ENCODE peak calls at places on chromosomes 16 and 17, in five cellular contexts. One of them, this sample, is unnamed.
A peak's percentile ranks its signal among the peaks of the same experiment; 100 is the strongest.

GRCh38 chr16:24005577-24005976 is 169.8 kb downstream of the PRKCB start:
- DNase-seq in WERI-Rb-1: no peak
- DNase-seq in neuronal stem cell: no peak
- DNase-seq in tibial artery: no peak
- DNase-seq in thyroid gland: no peak
- DNase-seq in this sample: no peak

GRCh38 chr17:63946440-63947363 is 14.6 kb upstream of the CD79B start:
- DNase-seq in thyroid gland: peak; percentile 56
- DNase-seq in WERI-Rb-1: peak; percentile 80
- DNase-seq in neuronal stem cell: peak; percentile 44
- DNase-seq in tibial artery: no peak
- DNase-seq in this sample: no peak

GRCh38 chr17:2412561-2413021 is 11.7 kb upstream of the MNT start:
- DNase-seq in thyroid gland: no peak
- DNase-seq in tibial artery: peak; percentile 41
- DNase-seq in WERI-Rb-1: no peak
- DNase-seq in neuronal stem cell: no peak
- DNase-seq in this sample: no peak

GRCh38 chr17:35627417-35627816 is 40.3 kb downstream of the AP2B1 start:
- DNase-seq in tibial artery: no peak
- DNase-seq in neuronal stem cell: no peak
- DNase-seq in thyroid gland: no peak
- DNase-seq in WERI-Rb-1: no peak
- DNase-seq in this sample: no peak

GRCh38 chr17:72417627-72418026 is 296.8 kb downstream of the SOX9 start:
- DNase-seq in neuronal stem cell: no peak
- DNase-seq in WERI-Rb-1: no peak
- DNase-seq in tibial artery: no peak
- DNase-seq in thyroid gland: no peak
- DNase-seq in this sample: no peak

GRCh38 chr17:33874617-33875060 is 380.4 kb upstream of the CCL2 start:
- DNase-seq in thyroid gland: no peak
- DNase-seq in neuronal stem cell: no peak
- DNase-seq in WERI-Rb-1: no peak
- DNase-seq in tibial artery: peak; percentile 42
- DNase-seq in this sample: no peak

GRCh38 chr16:72203401-72203800 is 31.4 kb upstream of the PMFBP1 start:
- DNase-seq in neuronal stem cell: no peak
- DNase-seq in thyroid gland: no peak
- DNase-seq in WERI-Rb-1: no peak
- DNase-seq in tibial artery: peak; percentile 47
- DNase-seq in this sample: peak; percentile 73

GRCh38 chr16:77499373-77500285 is 64.8 kb upstream of the ADAMTS18 start:
- DNase-seq in neuronal stem cell: no peak
- DNase-seq in WERI-Rb-1: no peak
- DNase-seq in thyroid gland: no peak
- DNase-seq in tibial artery: peak; percentile 62
- DNase-seq in this sample: no peak

GRCh38 chr17:80352216-80352895 is 62.6 kb upstream of the ENDOV start:
- DNase-seq in neuronal stem cell: no peak
- DNase-seq in tibial artery: peak; percentile 10
- DNase-seq in WERI-Rb-1: no peak
- DNase-seq in thyroid gland: no peak
- DNase-seq in this sample: no peak

GRCh38 chr16:23435500-23435899 is 17.5 kb downstream of the COG7 start:
- DNase-seq in neuronal stem cell: peak; percentile 61
- DNase-seq in tibial artery: peak; percentile 39
- DNase-seq in WERI-Rb-1: peak; percentile 77
- DNase-seq in thyroid gland: peak; percentile 71
- DNase-seq in this sample: peak; percentile 73

GRCh38 chr17:79621151-79621940 is 10.5 kb upstream of the RBFOX3 start:
- DNase-seq in WERI-Rb-1: peak; percentile 15
- DNase-seq in neuronal stem cell: no peak
- DNase-seq in tibial artery: peak; percentile 3
- DNase-seq in thyroid gland: no peak
- DNase-seq in this sample: peak; percentile 10

GRCh38 chr17:59435238-59435637 is 103.8 kb downstream of the YPEL2 start:
- DNase-seq in WERI-Rb-1: no peak
- DNase-seq in neuronal stem cell: no peak
- DNase-seq in thyroid gland: no peak
- DNase-seq in tibial artery: no peak
- DNase-seq in this sample: no peak

GRCh38 chr17:50149425-50150353 is 788 bp downstream of the PPP1R9B start:
- DNase-seq in thyroid gland: peak; percentile 67
- DNase-seq in tibial artery: no peak
- DNase-seq in neuronal stem cell: no peak
- DNase-seq in WERI-Rb-1: peak; percentile 61
- DNase-seq in this sample: peak; percentile 77

GRCh38 chr17:6269474-6269873 is 165.4 kb downstream of the AIPL1 start:
- DNase-seq in thyroid gland: peak; percentile 4
- DNase-seq in neuronal stem cell: peak; percentile 76
- DNase-seq in WERI-Rb-1: no peak
- DNase-seq in tibial artery: no peak
- DNase-seq in this sample: no peak

GRCh38 chr16:85025781-85026653 is 1.6 kb upstream of the KIAA0513 start:
- DNase-seq in thyroid gland: no peak
- DNase-seq in tibial artery: no peak
- DNase-seq in neuronal stem cell: no peak
- DNase-seq in WERI-Rb-1: no peak
- DNase-seq in this sample: no peak

GRCh38 chr17:65518256-65518655 is 43.2 kb downstream of the AXIN2 start:
- DNase-seq in WERI-Rb-1: no peak
- DNase-seq in neuronal stem cell: no peak
- DNase-seq in tibial artery: no peak
- DNase-seq in thyroid gland: no peak
- DNase-seq in this sample: no peak

GRCh38 chr16:22313876-22314470 is 16.8 kb downstream of the POLR3E start:
- DNase-seq in WERI-Rb-1: peak; percentile 61
- DNase-seq in tibial artery: peak; percentile 16
- DNase-seq in neuronal stem cell: no peak
- DNase-seq in thyroid gland: no peak
- DNase-seq in this sample: no peak

GRCh38 chr17:57422574-57423164 is 166.3 kb downstream of the MSI2 start:
- DNase-seq in tibial artery: no peak
- DNase-seq in WERI-Rb-1: no peak
- DNase-seq in neuronal stem cell: no peak
- DNase-seq in thyroid gland: peak; percentile 21
- DNase-seq in this sample: no peak

GRCh38 chr17:57424273-57424672 is 167.9 kb downstream of the MSI2 start:
- DNase-seq in thyroid gland: no peak
- DNase-seq in WERI-Rb-1: no peak
- DNase-seq in tibial artery: no peak
- DNase-seq in neuronal stem cell: no peak
- DNase-seq in this sample: no peak

GRCh38 chr17:57424777-57425188 is 168.5 kb downstream of the MSI2 start:
- DNase-seq in neuronal stem cell: no peak
- DNase-seq in thyroid gland: no peak
- DNase-seq in WERI-Rb-1: no peak
- DNase-seq in tibial artery: no peak
- DNase-seq in this sample: no peak

GRCh38 chr17:57421393-57421717 is 165.0 kb downstream of the MSI2 start:
- DNase-seq in neuronal stem cell: no peak
- DNase-seq in WERI-Rb-1: no peak
- DNase-seq in thyroid gland: no peak
- DNase-seq in tibial artery: no peak
- DNase-seq in this sample: no peak

DNA sequence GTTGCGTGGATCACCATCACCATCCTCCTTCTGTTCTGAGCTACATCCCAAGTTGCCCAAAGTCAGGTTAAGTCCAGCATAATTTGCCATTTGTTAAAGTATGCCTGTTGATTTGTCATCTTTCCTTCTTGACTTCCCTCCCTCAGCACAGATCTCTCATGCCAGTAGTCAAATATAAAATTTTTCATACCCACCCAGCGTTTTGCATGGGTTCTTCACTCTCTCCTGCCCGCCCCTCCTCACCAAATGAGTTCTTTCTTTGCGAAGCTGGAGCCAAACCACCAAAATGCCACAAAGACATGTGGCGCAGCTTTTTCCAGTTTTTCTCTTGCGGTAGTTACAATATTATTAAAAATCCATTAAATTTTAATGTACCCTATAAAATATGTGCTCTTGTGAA is 167.2 kb downstream of the MSI2 start:
- DNase-seq in thyroid gland: no peak
- DNase-seq in WERI-Rb-1: no peak
- DNase-seq in tibial artery: no peak
- DNase-seq in neuronal stem cell: no peak
- DNase-seq in this sample: no peak
- H3K4me3 ChIP-seq in thyroid gland: no peak overlapping the region
- H3K4me3 ChIP-seq in WERI-Rb-1: no peak overlapping the region
- H3K4me3 ChIP-seq in tibial artery: no peak overlapping the region
- H3K4me3 ChIP-seq in neuronal stem cell: no peak overlapping the region
- H3K4me3 ChIP-seq in this sample: no peak overlapping the region

GRCh38 chr16:75079346-75079926 is 37.1 kb downstream of the LDHD start:
- DNase-seq in tibial artery: no peak
- DNase-seq in WERI-Rb-1: no peak
- DNase-seq in neuronal stem cell: no peak
- DNase-seq in thyroid gland: no peak
- DNase-seq in this sample: no peak

GRCh38 chr16:75081179-75081859 is 35.3 kb downstream of the LDHD start:
- DNase-seq in WERI-Rb-1: no peak
- DNase-seq in tibial artery: no peak
- DNase-seq in thyroid gland: peak; percentile 65
- DNase-seq in neuronal stem cell: no peak
- DNase-seq in this sample: no peak

GRCh38 chr16:75080205-75081029 is 36.2 kb downstream of the LDHD start:
- DNase-seq in neuronal stem cell: no peak
- DNase-seq in thyroid gland: no peak
- DNase-seq in WERI-Rb-1: no peak
- DNase-seq in tibial artery: no peak
- DNase-seq in this sample: no peak

GRCh38 chr16:75075688-75076268 is 40.8 kb downstream of the LDHD start:
- DNase-seq in thyroid gland: no peak
- DNase-seq in WERI-Rb-1: no peak
- DNase-seq in tibial artery: no peak
- DNase-seq in neuronal stem cell: no peak
- DNase-seq in this sample: no peak

GRCh38 chr16:75078886-75079285 is 37.7 kb downstream of the LDHD start:
- DNase-seq in thyroid gland: no peak
- DNase-seq in WERI-Rb-1: no peak
- DNase-seq in tibial artery: no peak
- DNase-seq in neuronal stem cell: no peak
- DNase-seq in this sample: no peak
- H3K27ac ChIP-seq in thyroid gland: no peak overlapping the region
- H3K27ac ChIP-seq in WERI-Rb-1: no peak overlapping the region
- H3K27ac ChIP-seq in tibial artery: no peak overlapping the region
- H3K27ac ChIP-seq in neuronal stem cell: no peak overlapping the region
- H3K27ac ChIP-seq in this sample: no peak overlapping the region

GRCh38 chr16:57266531-57267268 is 17.8 kb downstream of the PLLP start:
- DNase-seq in tibial artery: no peak
- DNase-seq in WERI-Rb-1: no peak
- DNase-seq in thyroid gland: peak; percentile 83
- DNase-seq in neuronal stem cell: no peak
- DNase-seq in this sample: no peak
- H3K4me3 ChIP-seq in tibial artery: no peak overlapping the region
- H3K4me3 ChIP-seq in WERI-Rb-1: no peak overlapping the region
- H3K4me3 ChIP-seq in thyroid gland: no peak overlapping the region
- H3K4me3 ChIP-seq in neuronal stem cell: no peak overlapping the region
- H3K4me3 ChIP-seq in this sample: no peak overlapping the region

GRCh38 chr16:81510016-81510415 is 65.4 kb downstream of the CMIP start:
- DNase-seq in WERI-Rb-1: no peak
- DNase-seq in neuronal stem cell: no peak
- DNase-seq in thyroid gland: no peak
- DNase-seq in tibial artery: no peak
- DNase-seq in this sample: peak; percentile 34
- H3K27ac ChIP-seq in WERI-Rb-1: no peak overlapping the region
- H3K27ac ChIP-seq in neuronal stem cell: no peak overlapping the region
- H3K27ac ChIP-seq in thyroid gland: no peak overlapping the region
- H3K27ac ChIP-seq in tibial artery: no peak overlapping the region
- H3K27ac ChIP-seq in this sample: no peak overlapping the region

DNA sequence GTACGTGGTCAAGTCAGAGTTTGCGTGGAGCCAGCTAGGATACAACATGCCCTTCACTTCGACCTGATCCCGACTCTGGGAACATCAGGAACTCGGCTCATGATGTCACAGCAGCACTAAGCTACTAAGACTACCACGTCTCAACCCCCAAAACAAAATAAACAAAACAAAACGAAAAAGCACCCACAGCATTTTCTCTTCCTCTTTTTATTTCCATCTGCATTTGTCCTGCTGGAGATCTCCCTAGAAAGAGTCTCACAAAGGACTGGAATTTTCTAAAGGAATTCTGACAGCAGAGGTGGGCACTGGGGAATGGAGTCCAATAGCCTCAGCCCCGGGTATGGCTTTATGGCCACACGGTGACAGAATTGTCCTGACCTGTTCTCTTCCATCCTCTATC is 196.6 kb downstream of the SALL1 start:
- DNase-seq in neuronal stem cell: no peak
- DNase-seq in tibial artery: no peak
- DNase-seq in thyroid gland: no peak
- DNase-seq in WERI-Rb-1: no peak
- DNase-seq in this sample: no peak
- H3K4me3 ChIP-seq in neuronal stem cell: no peak overlapping the region
- H3K4me3 ChIP-seq in tibial artery: no peak overlapping the region
- H3K4me3 ChIP-seq in thyroid gland: no peak overlapping the region
- H3K4me3 ChIP-seq in WERI-Rb-1: no peak overlapping the region
- H3K4me3 ChIP-seq in this sample: no peak overlapping the region

GRCh38 chr16:11639925-11640899 is 28.0 kb upstream of the SNN start:
- DNase-seq in neuronal stem cell: no peak
- DNase-seq in tibial artery: peak; percentile 91
- DNase-seq in thyroid gland: peak; percentile 88
- DNase-seq in WERI-Rb-1: peak; percentile 32
- DNase-seq in this sample: peak; percentile 90
- H3K27ac ChIP-seq in neuronal stem cell: no peak overlapping the region
- H3K27ac ChIP-seq in tibial artery: peak overlapping the region; percentile 87
- H3K27ac ChIP-seq in thyroid gland: peak overlapping the region; percentile 97
- H3K27ac ChIP-seq in WERI-Rb-1: no peak overlapping the region
- H3K27ac ChIP-seq in this sample: peak overlapping the region; percentile 71

GRCh38 chr17:40960144-40960543 is 6.6 kb downstream of the KRT39 start:
- DNase-seq in WERI-Rb-1: no peak
- DNase-seq in tibial artery: no peak
- DNase-seq in thyroid gland: no peak
- DNase-seq in neuronal stem cell: no peak
- DNase-seq in this sample: no peak
- H3K4me3 ChIP-seq in WERI-Rb-1: no peak overlapping the region
- H3K4me3 ChIP-seq in tibial artery: no peak overlapping the region
- H3K4me3 ChIP-seq in thyroid gland: no peak overlapping the region
- H3K4me3 ChIP-seq in neuronal stem cell: no peak overlapping the region
- H3K4me3 ChIP-seq in this sample: no peak overlapping the region